ENCODE peak calls at places on chromosomes 7 and 10, in four cellular contexts. K is mammary epithelial cell, O is IMR-90, J is AG04450. D is an unnamed sample.

GRCh38 chr7:130223646-130224045 is 16.0 kb downstream of the SSMEM1 start:
- DNase-seq in K (no peak), J (no peak), O (no peak), D (no peak)

GRCh38 chr10:58512470-58513188 is at the start of gene BICC1:
- DNase-seq in K (peak; percentile 46), O (peak; percentile 38), J (no peak), D (no peak)

GRCh38 chr7:15686957-15687644 is 618 bp upstream of the MEOX2 start:
- DNase-seq in O (no peak), K (no peak), J (no peak), D (no peak)

GRCh38 chr7:115008465-115009114 is 86.7 kb downstream of the MDFIC start:
- DNase-seq in J (peak; percentile 44), K (no peak), O (peak; percentile 79), D (peak; percentile 34)

GRCh38 chr7:3739983-3740382 is 438.9 kb downstream of the SDK1 start:
- DNase-seq in O (no peak), K (no peak), J (no peak), D (no peak)

GRCh38 chr7:30478349-30479228 is at the start of gene NOD1:
- DNase-seq in O (peak; percentile 63), J (no peak), K (peak; percentile 77), D (no peak)

GRCh38 chr7:151086802-151087246 is 549 bp downstream of the AGAP3 start:
- DNase-seq in O (no peak), K (peak; percentile 35), J (no peak), D (no peak)

GRCh38 chr10:33735463-33735862 is 401.0 kb upstream of the NRP1 start:
- DNase-seq in O (peak; percentile 24), J (no peak), K (peak; percentile 46), D (no peak)

GRCh38 chr7:144529269-144529926 is 125.9 kb upstream of the NOBOX start:
- DNase-seq in K (no peak), J (no peak), O (no peak), D (no peak)

GRCh38 chr10:102433619-102434046 is 1.3 kb upstream of the CUEDC2 start:
- DNase-seq in K (no peak), O (no peak), J (no peak), D (no peak)
- H3K4me3 ChIP-seq in K (no peak overlapping the region), O (no peak overlapping the region), J (no peak overlapping the region), D (no peak overlapping the region)

DNA sequence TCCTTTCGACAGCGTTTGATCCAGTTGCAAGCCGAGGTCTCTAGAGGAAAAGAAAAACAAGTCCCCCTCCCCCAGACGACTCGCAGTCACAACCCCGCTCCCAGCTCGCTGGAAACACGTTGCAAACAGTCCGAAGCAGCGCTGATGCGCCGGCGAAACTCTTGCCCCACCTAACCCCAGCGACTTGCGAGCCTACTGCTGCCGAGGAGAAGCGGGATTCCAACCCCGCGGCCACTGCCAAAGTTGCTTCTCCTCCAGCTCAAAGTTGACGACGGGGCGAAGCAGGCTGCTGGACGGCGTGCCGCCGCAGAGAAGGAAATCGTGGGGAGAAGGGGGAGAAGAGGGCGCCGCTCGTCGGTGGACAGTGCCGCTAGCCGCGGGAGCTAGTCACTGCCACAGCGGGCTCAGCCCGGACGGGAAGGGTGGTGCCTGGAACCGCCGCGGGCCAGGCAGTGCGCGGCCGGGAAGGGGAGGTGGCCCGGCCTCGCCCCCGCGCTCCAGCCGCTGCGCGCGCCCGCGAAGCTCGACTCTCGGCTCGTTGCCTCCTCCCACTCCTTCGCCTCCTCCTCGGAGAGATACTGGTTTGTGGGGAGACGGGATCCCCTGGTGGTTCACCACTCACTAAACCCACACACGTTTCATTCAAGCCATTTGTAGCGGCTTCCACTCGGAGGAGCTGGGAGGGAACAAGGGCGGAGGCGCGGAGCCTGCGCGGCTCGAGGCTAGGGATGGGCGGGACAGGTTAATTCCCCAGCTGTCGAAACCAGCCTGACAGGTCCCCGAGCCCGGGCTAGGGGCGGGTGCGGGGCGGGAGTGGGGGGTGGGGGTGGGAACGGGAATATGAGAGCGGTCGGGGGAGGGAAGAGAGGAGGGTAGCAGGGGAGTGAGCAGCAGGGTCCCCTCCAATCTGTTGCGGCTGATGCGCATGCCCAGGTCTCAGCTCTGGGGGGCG is at the start of gene GPR37:
- DNase-seq in K (peak; percentile 83), J (peak; percentile 78), O (peak; percentile 93), D (peak; percentile 33)
- TF ChIP-seq CTCF in K (peak; percentile 9), J (peak; percentile 78), O (peak; percentile 74), D (peak; percentile 19)

GRCh38 chr7:36003343-36003742 is 149.7 kb upstream of the EEPD1 start:
- DNase-seq in K (no peak), O (no peak), J (no peak), D (no peak)
- H3K4me3 ChIP-seq in K (no peak overlapping the region), O (no peak overlapping the region), J (no peak overlapping the region), D (no peak overlapping the region)

GRCh38 chr7:76048668-76048988 is 722 bp downstream of the MDH2 start:
- DNase-seq in J (no peak), O (no peak), K (no peak), D (no peak)
- TF ChIP-seq CTCF in J (no peak), O (no peak), K (no peak), D (peak; percentile 5)

GRCh38 chr7:81468516-81468915 is 301.3 kb downstream of the HGF start:
- DNase-seq in J (no peak), O (no peak), K (no peak), D (no peak)
- H3K4me3 ChIP-seq in J (no peak overlapping the region), O (no peak overlapping the region), K (no peak overlapping the region), D (no peak overlapping the region)

DNA sequence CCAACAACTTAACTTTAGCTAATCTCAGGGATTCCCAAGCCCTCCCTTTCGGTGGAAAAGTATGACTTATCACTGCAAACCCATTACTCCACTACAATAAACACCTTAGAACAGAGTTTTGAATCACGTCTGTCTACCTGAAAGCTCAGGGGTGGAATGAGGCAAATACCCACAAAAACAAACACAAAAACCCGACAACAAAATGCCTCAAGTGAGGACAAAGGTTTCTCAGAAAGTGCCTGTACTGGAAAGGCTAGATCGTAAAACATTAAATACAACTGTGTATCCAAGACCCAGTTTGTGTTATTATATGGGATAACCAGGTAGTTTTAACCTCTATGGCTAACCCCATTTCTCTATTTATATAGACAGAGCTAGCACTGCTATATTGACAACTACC is 26.0 kb downstream of the MKRN1 start:
- DNase-seq in K (no peak), O (no peak), J (no peak), D (no peak)
- TF ChIP-seq CTCF in K (no peak), O (no peak), J (no peak), D (no peak)

GRCh38 chr10:115173915-115174443 is 80.8 kb downstream of the ATRNL1 start:
- DNase-seq in O (no peak), J (no peak), K (no peak), D (no peak)
- H3K4me3 ChIP-seq in O (no peak overlapping the region), J (no peak overlapping the region), K (no peak overlapping the region), D (no peak overlapping the region)

GRCh38 chr10:80443531-80443974 is 10.6 kb upstream of the TSPAN14 start:
- DNase-seq in J (no peak), O (no peak), K (no peak), D (no peak)
- TF ChIP-seq CTCF in J (peak; percentile 35), O (peak; percentile 15), K (peak; percentile 37), D (peak; percentile 46)

GRCh38 chr7:141739250-141739649 is 1.1 kb downstream of the SSBP1 start:
- DNase-seq in O (no peak), J (no peak), K (no peak), D (no peak)
- H3K4me3 ChIP-seq in O (peak overlapping the region; percentile 65), J (peak overlapping the region; percentile 99), K (peak overlapping the region; percentile 98), D (peak overlapping the region; percentile 93)

GRCh38 chr10:130935051-130935450 is 376.5 kb downstream of the TCERG1L start:
- DNase-seq in O (no peak), J (no peak), K (no peak), D (no peak)
- TF ChIP-seq CTCF in O (no peak), J (no peak), K (no peak), D (no peak)